ENCODE peak calls at places on chromosomes 4 and X, in six cellular contexts. One of them, this sample, is unnamed.

GRCh38 chrX:86348669-86349068 is 200.4 kb downstream of the DACH2 start:
- DNase-seq in trophoblast cell: no peak
- DNase-seq in neuronal stem cell: no peak
- DNase-seq in IMR-90: no peak
- DNase-seq in mesenchymal stem cell: no peak
- DNase-seq in H1: peak
- DNase-seq in this sample: peak

GRCh38 chrX:53163436-53163835 is 61.6 kb downstream of the KDM5C start:
- DNase-seq in trophoblast cell: no peak
- DNase-seq in neuronal stem cell: no peak
- DNase-seq in IMR-90: no peak
- DNase-seq in mesenchymal stem cell: no peak
- DNase-seq in H1: no peak
- DNase-seq in this sample: no peak

GRCh38 chr4:153771058-153771457 is 11.2 kb upstream of the RNF175 start:
- DNase-seq in trophoblast cell: no peak
- DNase-seq in neuronal stem cell: no peak
- DNase-seq in IMR-90: no peak
- DNase-seq in mesenchymal stem cell: no peak
- DNase-seq in H1: no peak
- DNase-seq in this sample: no peak

GRCh38 chr4:138400528-138400927 is 158.4 kb upstream of the SLC7A11 start:
- DNase-seq in trophoblast cell: no peak
- DNase-seq in neuronal stem cell: no peak
- DNase-seq in IMR-90: no peak
- DNase-seq in mesenchymal stem cell: no peak
- DNase-seq in H1: no peak
- DNase-seq in this sample: no peak

GRCh38 chrX:22533898-22534297 is 261.2 kb downstream of the CBLL2 start:
- DNase-seq in trophoblast cell: no peak
- DNase-seq in neuronal stem cell: no peak
- DNase-seq in IMR-90: no peak
- DNase-seq in mesenchymal stem cell: no peak
- DNase-seq in H1: no peak
- DNase-seq in this sample: no peak

GRCh38 chrX:96729053-96729452 is 44.4 kb downstream of the DIAPH2 start:
- DNase-seq in trophoblast cell: no peak
- DNase-seq in neuronal stem cell: no peak
- DNase-seq in IMR-90: no peak
- DNase-seq in mesenchymal stem cell: no peak
- DNase-seq in H1: no peak
- DNase-seq in this sample: no peak

GRCh38 chr4:38230121-38230728 is 270.0 kb downstream of the PTTG2 start:
- DNase-seq in trophoblast cell: peak
- DNase-seq in neuronal stem cell: no peak
- DNase-seq in IMR-90: no peak
- DNase-seq in mesenchymal stem cell: peak
- DNase-seq in H1: peak
- DNase-seq in this sample: no peak

GRCh38 chrX:136336623-136337022 is 35.9 kb downstream of the ADGRG4 start:
- DNase-seq in trophoblast cell: no peak
- DNase-seq in neuronal stem cell: no peak
- DNase-seq in IMR-90: no peak
- DNase-seq in mesenchymal stem cell: peak
- DNase-seq in H1: no peak
- DNase-seq in this sample: no peak

GRCh38 chr4:173490817-173491518 is 39.1 kb downstream of the HAND2 start:
- DNase-seq in trophoblast cell: peak
- DNase-seq in neuronal stem cell: no peak
- DNase-seq in IMR-90: peak
- DNase-seq in mesenchymal stem cell: peak
- DNase-seq in H1: no peak
- DNase-seq in this sample: no peak

GRCh38 chrX:14899607-14900006 is 26.4 kb downstream of the MOSPD2 start:
- DNase-seq in trophoblast cell: no peak
- DNase-seq in neuronal stem cell: no peak
- DNase-seq in IMR-90: peak
- DNase-seq in mesenchymal stem cell: peak
- DNase-seq in H1: no peak
- DNase-seq in this sample: no peak

GRCh38 chrX:16212024-16212423 is 44.7 kb downstream of the MAGEB17 start:
- DNase-seq in trophoblast cell: no peak
- DNase-seq in neuronal stem cell: no peak
- DNase-seq in IMR-90: peak
- DNase-seq in mesenchymal stem cell: peak
- DNase-seq in H1: no peak
- DNase-seq in this sample: no peak

GRCh38 chr4:57055873-57056272 is 54.3 kb downstream of the IGFBP7 start:
- DNase-seq in trophoblast cell: no peak
- DNase-seq in neuronal stem cell: no peak
- DNase-seq in IMR-90: no peak
- DNase-seq in mesenchymal stem cell: peak
- DNase-seq in H1: no peak
- DNase-seq in this sample: no peak

GRCh38 chrX:44708470-44708869 is 135.4 kb upstream of the DUSP21 start:
- DNase-seq in trophoblast cell: no peak
- DNase-seq in neuronal stem cell: no peak
- DNase-seq in IMR-90: no peak
- DNase-seq in mesenchymal stem cell: no peak
- DNase-seq in H1: no peak
- DNase-seq in this sample: no peak

GRCh38 chr4:99817310-99817885 is 771 bp downstream of the DAPP1 start:
- DNase-seq in trophoblast cell: peak
- DNase-seq in neuronal stem cell: no peak
- DNase-seq in IMR-90: no peak
- DNase-seq in mesenchymal stem cell: no peak
- DNase-seq in H1: no peak
- DNase-seq in this sample: no peak

GRCh38 chrX:100731441-100732281 is at the start of gene SYTL4:
- DNase-seq in trophoblast cell: no peak
- DNase-seq in neuronal stem cell: no peak
- DNase-seq in IMR-90: no peak
- DNase-seq in mesenchymal stem cell: no peak
- DNase-seq in H1: peak
- DNase-seq in this sample: peak

GRCh38 chrX:147738260-147738659 is 173.5 kb upstream of the FMR1 start:
- DNase-seq in trophoblast cell: no peak
- DNase-seq in neuronal stem cell: no peak
- DNase-seq in IMR-90: no peak
- DNase-seq in mesenchymal stem cell: no peak
- DNase-seq in H1: no peak
- DNase-seq in this sample: no peak

DNA sequence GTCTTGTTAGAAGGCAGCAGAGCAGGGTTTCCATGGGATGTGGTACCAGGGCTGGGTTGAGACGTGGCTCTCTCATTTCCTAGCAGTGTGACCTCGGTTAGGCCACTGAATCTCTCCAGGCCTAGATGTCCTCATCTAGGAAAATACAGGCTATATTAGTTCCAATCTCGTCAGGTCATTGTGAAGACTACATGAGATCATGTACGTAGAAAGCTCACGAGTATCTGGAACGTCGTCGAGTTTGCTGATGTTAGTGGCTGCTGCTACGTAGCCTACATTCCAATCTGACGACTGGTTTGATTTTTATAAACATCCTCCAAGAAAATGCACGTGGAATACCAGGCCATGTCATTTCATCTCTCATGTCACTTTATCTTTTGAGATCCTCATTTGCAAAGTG is 278.3 kb upstream of the GATB start:
- DNase-seq in trophoblast cell: peak
- DNase-seq in neuronal stem cell: no peak
- DNase-seq in IMR-90: peak
- DNase-seq in mesenchymal stem cell: peak
- DNase-seq in H1: no peak
- DNase-seq in this sample: no peak
- H3K14ac ChIP-seq in trophoblast cell: no peak
- H3K14ac ChIP-seq in neuronal stem cell: no peak
- H3K14ac ChIP-seq in IMR-90: peak
- H3K14ac ChIP-seq in mesenchymal stem cell: no peak
- H3K14ac ChIP-seq in H1: no peak
- H3K14ac ChIP-seq in this sample: no peak

GRCh38 chr4:1883583-1883982 is 12.4 kb downstream of the NSD2 start:
- DNase-seq in trophoblast cell: no peak
- DNase-seq in neuronal stem cell: no peak
- DNase-seq in IMR-90: no peak
- DNase-seq in mesenchymal stem cell: no peak
- DNase-seq in H1: no peak
- DNase-seq in this sample: no peak
- H3K23ac ChIP-seq in trophoblast cell: no peak
- H3K23ac ChIP-seq in neuronal stem cell: no peak
- H3K23ac ChIP-seq in IMR-90: no peak
- H3K23ac ChIP-seq in mesenchymal stem cell: peak
- H3K23ac ChIP-seq in H1: no peak
- H3K23ac ChIP-seq in this sample: no peak

GRCh38 chr4:142818009-142818408 is 28.1 kb downstream of the INPP4B start:
- DNase-seq in trophoblast cell: no peak
- DNase-seq in neuronal stem cell: no peak
- DNase-seq in IMR-90: peak
- DNase-seq in mesenchymal stem cell: no peak
- DNase-seq in H1: no peak
- DNase-seq in this sample: no peak

GRCh38 chr4:142813388-142813787 is 32.7 kb downstream of the INPP4B start:
- DNase-seq in trophoblast cell: no peak
- DNase-seq in neuronal stem cell: no peak
- DNase-seq in IMR-90: no peak
- DNase-seq in mesenchymal stem cell: no peak
- DNase-seq in H1: no peak
- DNase-seq in this sample: no peak

GRCh38 chr4:142815834-142816233 is 30.3 kb downstream of the INPP4B start:
- DNase-seq in trophoblast cell: no peak
- DNase-seq in neuronal stem cell: no peak
- DNase-seq in IMR-90: peak
- DNase-seq in mesenchymal stem cell: peak
- DNase-seq in H1: no peak
- DNase-seq in this sample: no peak

GRCh38 chr4:142818476-142818875 is 27.6 kb downstream of the INPP4B start:
- DNase-seq in trophoblast cell: no peak
- DNase-seq in neuronal stem cell: no peak
- DNase-seq in IMR-90: no peak
- DNase-seq in mesenchymal stem cell: no peak
- DNase-seq in H1: no peak
- DNase-seq in this sample: no peak

DNA sequence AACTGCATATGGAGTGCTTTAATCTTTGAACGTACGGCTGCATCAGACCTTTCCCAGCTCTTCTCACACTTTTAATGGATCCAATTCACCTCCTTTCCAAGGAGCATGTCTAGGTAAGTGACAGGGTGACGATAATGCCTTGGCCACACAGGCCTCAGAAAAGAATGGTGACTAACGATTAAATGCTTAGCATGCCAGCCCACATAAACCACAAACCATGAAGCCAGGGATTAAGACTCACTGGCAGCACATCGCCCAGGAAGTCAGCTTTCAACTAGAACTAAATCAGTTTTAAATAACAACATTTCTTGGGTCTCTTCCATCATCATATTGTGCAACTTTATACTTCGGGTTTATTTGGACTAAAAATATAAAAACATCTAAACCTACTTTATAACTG is 28.7 kb downstream of the INPP4B start:
- DNase-seq in trophoblast cell: no peak
- DNase-seq in neuronal stem cell: no peak
- DNase-seq in IMR-90: peak
- DNase-seq in mesenchymal stem cell: peak
- DNase-seq in H1: no peak
- DNase-seq in this sample: no peak
- H3K14ac ChIP-seq in trophoblast cell: no peak
- H3K14ac ChIP-seq in neuronal stem cell: no peak
- H3K14ac ChIP-seq in IMR-90: no peak
- H3K14ac ChIP-seq in mesenchymal stem cell: no peak
- H3K14ac ChIP-seq in H1: no peak
- H3K14ac ChIP-seq in this sample: no peak

DNA sequence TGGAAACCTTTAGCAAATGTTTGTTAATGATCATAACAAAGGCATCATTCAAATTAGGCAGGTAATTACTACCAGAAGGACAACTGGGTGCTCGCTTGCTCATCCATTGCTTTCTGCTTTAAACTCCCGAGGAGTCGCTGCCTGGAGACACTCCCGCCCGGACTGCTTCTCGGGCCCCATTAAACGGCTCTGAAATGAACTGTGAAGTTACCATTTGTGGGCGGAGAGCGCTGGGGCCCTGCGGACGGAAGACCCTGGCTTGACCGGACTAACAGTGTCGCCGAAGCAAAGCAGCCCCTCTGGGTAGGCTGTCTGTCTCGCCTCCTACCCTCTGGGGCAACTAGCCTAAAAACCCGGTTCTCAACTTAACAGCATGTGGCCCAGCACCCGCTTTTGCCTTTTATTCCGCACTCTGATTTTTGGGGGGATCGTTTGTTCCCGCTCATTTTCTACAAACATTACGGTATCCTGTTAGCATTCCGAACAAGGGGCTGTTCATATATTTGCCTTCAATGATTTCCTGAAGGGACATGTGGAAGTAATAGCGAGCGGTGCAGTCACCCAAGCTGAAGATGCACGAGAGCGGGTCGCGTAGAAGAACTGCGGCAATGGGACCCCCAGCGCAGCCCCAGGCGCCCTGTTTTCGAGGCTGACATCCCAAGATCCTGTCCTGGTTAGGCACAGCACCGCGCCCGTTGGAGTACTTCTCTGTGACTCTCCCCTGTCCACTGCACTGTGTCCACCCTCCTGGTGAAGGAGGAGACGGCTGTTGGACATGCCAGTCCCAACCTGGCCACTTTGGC is 1.6 kb upstream of the PDGFRA start:
- DNase-seq in trophoblast cell: peak
- DNase-seq in neuronal stem cell: peak
- DNase-seq in IMR-90: peak
- DNase-seq in mesenchymal stem cell: peak
- DNase-seq in H1: peak
- DNase-seq in this sample: peak
- H3K23ac ChIP-seq in trophoblast cell: no peak
- H3K23ac ChIP-seq in neuronal stem cell: no peak
- H3K23ac ChIP-seq in IMR-90: peak
- H3K23ac ChIP-seq in mesenchymal stem cell: peak
- H3K23ac ChIP-seq in H1: no peak
- H3K23ac ChIP-seq in this sample: no peak

GRCh38 chrX:143632625-143633387 is 3.1 kb downstream of the SLITRK4 start:
- DNase-seq in trophoblast cell: no peak
- DNase-seq in neuronal stem cell: no peak
- DNase-seq in IMR-90: no peak
- DNase-seq in mesenchymal stem cell: peak
- DNase-seq in H1: no peak
- DNase-seq in this sample: no peak

GRCh38 chrX:143635915-143636314 is at the start of gene SLITRK4:
- DNase-seq in trophoblast cell: no peak
- DNase-seq in neuronal stem cell: peak
- DNase-seq in IMR-90: no peak
- DNase-seq in mesenchymal stem cell: peak
- DNase-seq in H1: peak
- DNase-seq in this sample: peak

GRCh38 chrX:143634701-143635442 is 1.0 kb downstream of the SLITRK4 start:
- DNase-seq in trophoblast cell: no peak
- DNase-seq in neuronal stem cell: peak
- DNase-seq in IMR-90: no peak
- DNase-seq in mesenchymal stem cell: peak
- DNase-seq in H1: no peak
- DNase-seq in this sample: peak

GRCh38 chrX:143633530-143634372 is 2.1 kb downstream of the SLITRK4 start:
- DNase-seq in trophoblast cell: no peak
- DNase-seq in neuronal stem cell: peak
- DNase-seq in IMR-90: no peak
- DNase-seq in mesenchymal stem cell: peak
- DNase-seq in H1: peak
- DNase-seq in this sample: peak

GRCh38 chrX:143634373-143634685 is 1.6 kb downstream of the SLITRK4 start:
- DNase-seq in trophoblast cell: no peak
- DNase-seq in neuronal stem cell: no peak
- DNase-seq in IMR-90: no peak
- DNase-seq in mesenchymal stem cell: peak
- DNase-seq in H1: no peak
- DNase-seq in this sample: no peak
- H3K14ac ChIP-seq in trophoblast cell: no peak
- H3K14ac ChIP-seq in neuronal stem cell: no peak
- H3K14ac ChIP-seq in IMR-90: no peak
- H3K14ac ChIP-seq in mesenchymal stem cell: no peak
- H3K14ac ChIP-seq in H1: no peak
- H3K14ac ChIP-seq in this sample: no peak

This sample was measured in H9.